ENCODE peak calls at places on chromosomes 6 and 20, in four cellular contexts. O is CD4-positive, CD25-positive, alpha-beta regulatory T cell; R is body of pancreas; G is fibroblast of the aortic adventitia. V is an unnamed sample.

GRCh38 chr6:1231941-1232340 is 80.0 kb upstream of the FOXQ1 start:
- DNase-seq in O (no peak), R (no peak), G (no peak), V (no peak)

GRCh38 chr6:81938014-81938761 is 185.7 kb upstream of the TENT5A start:
- DNase-seq in O (no peak), R (no peak), G (peak; percentile 98), V (no peak)

GRCh38 chr6:9095671-9096260 is 660.4 kb upstream of the SLC35B3 start:
- DNase-seq in O (no peak), R (no peak), G (no peak), V (no peak)

GRCh38 chr6:43645613-43645964 is 753 bp downstream of the RSPH9 start:
- DNase-seq in O (no peak), R (no peak), G (no peak), V (no peak)

GRCh38 chr20:17761612-17762011 is 61.8 kb downstream of the BANF2 start:
- DNase-seq in O (no peak), R (no peak), G (no peak), V (no peak)

GRCh38 chr6:145018027-145018426 is 717.3 kb downstream of the EPM2A start:
- DNase-seq in O (no peak), R (no peak), G (no peak), V (no peak)

GRCh38 chr20:13336308-13337089 is 115.4 kb downstream of the ISM1 start:
- DNase-seq in O (no peak), R (no peak), G (no peak), V (no peak)

GRCh38 chr20:59003836-59004492 is 3.1 kb downstream of the CTSZ start:
- DNase-seq in O (no peak), R (no peak), G (no peak), V (no peak)

GRCh38 chr6:75849329-75850025 is 100.4 kb downstream of the MYO6 start:
- DNase-seq in O (no peak), R (peak; percentile 56), G (no peak), V (no peak)

GRCh38 chr6:132365319-132365907 is 35.9 kb downstream of the MOXD1 start:
- DNase-seq in O (no peak), R (no peak), G (no peak), V (no peak)

GRCh38 chr20:60785817-60786216 is 466.2 kb upstream of the CDH4 start:
- DNase-seq in O (no peak), R (no peak), G (no peak), V (no peak)

GRCh38 chr20:24339179-24339578 is 130.2 kb upstream of the SYNDIG1 start:
- DNase-seq in O (no peak), R (no peak), G (no peak), V (no peak)

GRCh38 chr20:6000851-6001250 is 50.4 kb downstream of the MCM8 start:
- DNase-seq in O (no peak), R (no peak), G (no peak), V (peak; percentile 40)

GRCh38 chr6:435442-436307 is 44.1 kb downstream of the IRF4 start:
- DNase-seq in O (no peak), R (no peak), G (no peak), V (no peak)

GRCh38 chr6:112626468-112627082 is 279.4 kb downstream of the RFPL4B start:
- DNase-seq in O (no peak), R (no peak), G (peak; percentile 48), V (no peak)

GRCh38 chr6:151149788-151150187 is 90.0 kb upstream of the AKAP12 start:
- DNase-seq in O (no peak), R (no peak), G (no peak), V (no peak)

GRCh38 chr6:123415844-123416468 is 220.8 kb downstream of the TRDN start:
- DNase-seq in O (no peak), R (peak; percentile 57), G (peak; percentile 79), V (peak; percentile 52)

GRCh38 chr6:129637340-129638054 is 72.5 kb downstream of the ARHGAP18 start:
- DNase-seq in O (no peak), R (no peak), G (no peak), V (no peak)

GRCh38 chr20:11080776-11081406 is 407.1 kb upstream of the JAG1 start:
- DNase-seq in O (no peak), R (no peak), G (no peak), V (no peak)

GRCh38 chr6:128597956-128598355 is 77.6 kb upstream of the PTPRK start:
- DNase-seq in O (no peak), R (no peak), G (no peak), V (no peak)

GRCh38 chr6:106448000-106448426 is 87.5 kb downstream of the CRYBG1 start:
- DNase-seq in O (peak; percentile 20), R (no peak), G (no peak), V (no peak)

GRCh38 chr20:42082611-42083010 is 464.4 kb upstream of the CHD6 start:
- DNase-seq in O (no peak), R (no peak), G (peak; percentile 1), V (no peak)

GRCh38 chr6:114280239-114280982 is 62.4 kb downstream of the HS3ST5 start:
- DNase-seq in O (no peak), R (no peak), G (no peak), V (no peak)

GRCh38 chr6:114282268-114282667 is 60.6 kb downstream of the HS3ST5 start:
- DNase-seq in O (no peak), R (no peak), G (no peak), V (no peak)

GRCh38 chr6:114277220-114277619 is 65.6 kb downstream of the HS3ST5 start:
- DNase-seq in O (no peak), R (no peak), G (no peak), V (no peak)

GRCh38 chr6:114284281-114284680 is 58.5 kb downstream of the HS3ST5 start:
- DNase-seq in O (no peak), R (no peak), G (no peak), V (no peak)

GRCh38 chr6:114281496-114281895 is 61.3 kb downstream of the HS3ST5 start:
- DNase-seq in O (no peak), R (no peak), G (no peak), V (no peak)
- H3K4me3 ChIP-seq in O (no peak overlapping the region), R (no peak overlapping the region), G (no peak overlapping the region), V (no peak overlapping the region)

GRCh38 chr6:31559958-31560696 is 12.0 kb upstream of the LTA start:
- DNase-seq in O (peak; percentile 44), R (no peak), G (peak; percentile 39), V (peak; percentile 80)
- H3K4me3 ChIP-seq in O (peak overlapping the region; percentile 71), R (no peak overlapping the region), G (no peak overlapping the region), V (peak overlapping the region; percentile 44)

DNA sequence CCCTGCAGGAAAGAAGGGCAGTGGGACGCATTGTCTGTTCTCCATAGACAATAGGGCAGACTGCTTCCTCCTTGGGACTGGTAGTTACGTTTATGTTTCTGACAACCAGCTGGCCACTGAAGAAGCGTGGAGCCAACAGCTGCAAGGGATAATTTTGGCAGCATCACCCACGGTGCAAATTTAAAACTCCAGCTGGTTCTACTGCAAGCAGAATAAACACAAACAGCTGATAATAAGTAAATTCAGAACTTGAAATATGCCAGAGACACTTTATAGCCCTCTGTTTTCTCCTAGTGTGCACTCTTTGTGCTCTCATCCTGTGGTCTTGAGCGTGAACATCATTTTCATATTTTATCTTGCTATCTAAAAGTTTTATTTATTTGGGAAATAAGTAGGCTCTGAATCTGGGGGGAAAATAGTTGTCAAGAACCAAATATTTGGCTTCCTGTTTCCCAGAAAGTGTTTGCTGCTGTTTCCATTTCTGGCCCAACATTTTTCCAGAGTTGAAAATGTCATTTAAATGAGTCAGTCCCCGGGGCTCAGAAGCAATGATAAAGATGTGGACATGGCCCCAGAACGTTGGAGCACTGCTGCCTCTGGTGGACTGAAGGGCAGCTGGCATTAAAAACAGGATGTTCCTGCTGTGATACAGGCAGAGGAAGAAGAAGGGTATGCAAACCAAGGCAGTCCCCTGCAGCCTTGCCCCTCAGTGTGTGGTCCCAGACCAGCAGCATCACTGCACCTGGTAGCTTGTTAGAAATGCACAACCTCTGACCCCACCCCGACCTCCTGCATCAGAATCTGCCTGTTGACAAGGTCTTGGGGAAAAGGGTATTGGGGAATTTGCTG is 12.5 kb upstream of the THBD start:
- DNase-seq in O (no peak), R (no peak), G (peak; percentile 91), V (no peak)
- H3K4me3 ChIP-seq in O (no peak overlapping the region), R (no peak overlapping the region), G (no peak overlapping the region), V (no peak overlapping the region)

GRCh38 chr20:31676534-31677030 is 38.9 kb downstream of the COX4I2 start:
- DNase-seq in O (no peak), R (no peak), G (peak; percentile 31), V (no peak)
- H3K4me3 ChIP-seq in O (peak overlapping the region; percentile 72), R (no peak overlapping the region), G (no peak overlapping the region), V (peak overlapping the region; percentile 54)

GRCh38 chr6:29705389-29706231 is 17.6 kb upstream of the HLA-F start:
- DNase-seq in O (no peak), R (peak; percentile 48), G (peak; percentile 71), V (no peak)
- H3K4me3 ChIP-seq in O (no peak overlapping the region), R (no peak overlapping the region), G (no peak overlapping the region), V (no peak overlapping the region)

GRCh38 chr6:56540950-56541600 is 101.6 kb downstream of the DST start:
- DNase-seq in O (no peak), R (no peak), G (peak; percentile 54), V (no peak)
- H3K4me3 ChIP-seq in O (no peak overlapping the region), R (no peak overlapping the region), G (peak overlapping the region; percentile 77), V (no peak overlapping the region)

GRCh38 chr6:34144581-34145160 is 1.2 kb downstream of the GRM4 start:
- DNase-seq in O (no peak), R (no peak), G (no peak), V (no peak)
- H3K4me3 ChIP-seq in O (no peak overlapping the region), R (no peak overlapping the region), G (peak overlapping the region; percentile 13), V (peak overlapping the region; percentile 11)

DNA sequence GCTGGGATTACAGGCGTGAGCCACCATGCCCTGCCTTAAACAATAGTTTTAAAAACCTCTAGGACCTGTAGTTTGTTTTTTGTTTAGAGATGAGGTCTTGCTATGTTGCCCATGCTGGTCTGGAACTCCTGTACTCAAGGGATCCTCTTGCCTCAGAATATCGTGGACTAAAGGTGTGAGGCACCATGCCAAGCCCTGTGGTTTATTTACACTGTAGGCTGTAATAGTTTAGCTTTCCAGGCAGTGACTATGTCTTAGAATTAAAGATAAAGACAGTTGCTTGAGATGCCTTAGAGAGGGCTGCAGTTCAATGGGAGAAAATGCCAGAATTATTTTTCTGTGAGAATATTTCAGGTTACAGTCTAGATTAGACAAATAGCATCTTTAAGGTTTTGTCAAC is 72.9 kb downstream of the SGK1 start:
- DNase-seq in O (no peak), R (peak; percentile 74), G (peak; percentile 93), V (peak; percentile 25)
- H3K4me3 ChIP-seq in O (no peak overlapping the region), R (no peak overlapping the region), G (no peak overlapping the region), V (no peak overlapping the region)

GRCh38 chr6:150038202-150038830 is 13.0 kb upstream of the RAET1L start:
- DNase-seq in O (no peak), R (no peak), G (no peak), V (no peak)
- H3K4me3 ChIP-seq in O (no peak overlapping the region), R (no peak overlapping the region), G (no peak overlapping the region), V (no peak overlapping the region)

GRCh38 chr6:37928217-37928616 is 108.7 kb downstream of the ZFAND3 start:
- DNase-seq in O (no peak), R (no peak), G (no peak), V (no peak)
- H3K4me3 ChIP-seq in O (no peak overlapping the region), R (no peak overlapping the region), G (no peak overlapping the region), V (no peak overlapping the region)

V was measured in Jurkat, Clone E6-1.